ENCODE peak calls at places on chromosomes 2 and 18, in four cellular contexts. X is WTC11, S is K562, K is HepG2. J is an unnamed sample.

GRCh38 chr2:197097578-197098366 is 171.3 kb upstream of the PGAP1 start:
- DNase-seq in X (no peak), S (no peak), K (no peak), J (no peak)

GRCh38 chr2:120231974-120232635 is 8.9 kb upstream of the TMEM185B start:
- DNase-seq in X (no peak), S (no peak), K (no peak), J (no peak)

GRCh38 chr2:217052856-217053577 is 193.2 kb upstream of the TNP1 start:
- DNase-seq in X (no peak), S (no peak), K (no peak), J (no peak)

GRCh38 chr2:197810023-197810422 is 5.6 kb downstream of the PLCL1 start:
- DNase-seq in X (no peak), S (no peak), K (no peak), J (no peak)

GRCh38 chr2:199739413-199740110 is 111.4 kb downstream of the FTCDNL1 start:
- DNase-seq in X (peak), S (peak), K (peak), J (peak)

GRCh38 chr2:30252723-30253688 is 21.7 kb downstream of the LBH start:
- DNase-seq in X (no peak), S (peak), K (no peak), J (peak)

GRCh38 chr2:51013870-51014526 is 17.9 kb downstream of the NRXN1 start:
- DNase-seq in X (no peak), S (no peak), K (no peak), J (no peak)

GRCh38 chr2:199315299-199316179 is 142.2 kb downstream of the SATB2 start:
- DNase-seq in X (peak), S (peak), K (peak), J (peak)

GRCh38 chr2:191701696-191702095 is 23.8 kb downstream of the NABP1 start:
- DNase-seq in X (no peak), S (no peak), K (no peak), J (no peak)

GRCh38 chr2:20235655-20236302 is 10.8 kb upstream of the SDC1 start:
- DNase-seq in X (no peak), S (no peak), K (no peak), J (no peak)

GRCh38 chr2:232988444-232988843 is 24.6 kb downstream of the NGEF start:
- DNase-seq in X (no peak), S (no peak), K (peak), J (peak)

GRCh38 chr2:120631719-120632118 is 103.9 kb upstream of the GLI2 start:
- DNase-seq in X (no peak), S (no peak), K (no peak), J (no peak)

GRCh38 chr18:6624271-6624670 is 105.2 kb upstream of the ARHGAP28 start:
- DNase-seq in X (no peak), S (no peak), K (no peak), J (no peak)

GRCh38 chr2:66240284-66240683 is 194.6 kb upstream of the MEIS1 start:
- DNase-seq in X (no peak), S (no peak), K (no peak), J (no peak)

GRCh38 chr2:133657591-133657990 is 89.3 kb upstream of the NCKAP5 start:
- DNase-seq in X (no peak), S (no peak), K (no peak), J (no peak)

GRCh38 chr2:239778042-239778811 is 246.9 kb downstream of the NDUFA10 start:
- DNase-seq in X (no peak), S (no peak), K (no peak), J (no peak)

GRCh38 chr18:48572402-48573126 is 33.7 kb downstream of the CTIF start:
- DNase-seq in X (no peak), S (no peak), K (no peak), J (no peak)

GRCh38 chr2:9712263-9712662 is 81.5 kb upstream of the YWHAQ start:
- DNase-seq in X (no peak), S (no peak), K (no peak), J (no peak)

GRCh38 chr2:66428986-66429612 is 5.8 kb upstream of the MEIS1 start:
- DNase-seq in X (no peak), S (peak), K (peak), J (peak)

GRCh38 chr2:74548285-74548918 is 5.3 kb downstream of the LOXL3 start:
- DNase-seq in X (no peak), S (no peak), K (no peak), J (no peak)

GRCh38 chr2:45102141-45102540 is 92.9 kb upstream of the SIX2 start:
- DNase-seq in X (no peak), S (no peak), K (no peak), J (no peak)

GRCh38 chr2:45007961-45008295 is 1.3 kb downstream of the SIX2 start:
- DNase-seq in X (no peak), S (no peak), K (no peak), J (no peak)

GRCh38 chr2:9126540-9126939 is 80.1 kb upstream of the ASAP2 start:
- DNase-seq in X (no peak), S (no peak), K (no peak), J (no peak)

GRCh38 chr18:76521367-76521766 is 26.3 kb upstream of the ZNF516 start:
- DNase-seq in X (no peak), S (no peak), K (no peak), J (no peak)

GRCh38 chr2:26737221-26737620 is 26.9 kb upstream of the SLC35F6 start:
- DNase-seq in X (no peak), S (no peak), K (no peak), J (no peak)

GRCh38 chr2:39631715-39632114 is 34.0 kb upstream of the TMEM178A start:
- DNase-seq in X (no peak), S (no peak), K (no peak), J (no peak)

GRCh38 chr2:206515580-206515979 is 72.2 kb downstream of the ADAM23 start:
- DNase-seq in X (no peak), S (no peak), K (no peak), J (no peak)

GRCh38 chr18:42446195-42446594 is 491.2 kb downstream of the PIK3C3 start:
- DNase-seq in X (no peak), S (no peak), K (peak), J (no peak)

GRCh38 chr2:210459925-210460862 is 16.4 kb downstream of the LANCL1 start:
- DNase-seq in X (no peak), S (peak), K (no peak), J (no peak)

GRCh38 chr2:113390133-113390849 is 47.2 kb upstream of the ZNG1B start:
- DNase-seq in X (peak), S (peak), K (peak), J (peak)

GRCh38 chr2:52933878-52934277 is 833.7 kb upstream of the CHAC2 start:
- DNase-seq in X (no peak), S (no peak), K (no peak), J (no peak)

GRCh38 chr18:74739926-74740325 is 142.3 kb downstream of the ZNF407 start:
- DNase-seq in X (no peak), S (no peak), K (peak), J (no peak)

GRCh38 chr2:142989276-142990204 is 112.1 kb downstream of the KYNU start:
- DNase-seq in X (no peak), S (no peak), K (peak), J (peak)

GRCh38 chr2:225465827-225466226 is 66.3 kb downstream of the NYAP2 start:
- DNase-seq in X (peak), S (no peak), K (no peak), J (no peak)

GRCh38 chr18:46429649-46430224 is 227.3 kb downstream of the LOXHD1 start:
- DNase-seq in X (no peak), S (no peak), K (no peak), J (no peak)

DNA sequence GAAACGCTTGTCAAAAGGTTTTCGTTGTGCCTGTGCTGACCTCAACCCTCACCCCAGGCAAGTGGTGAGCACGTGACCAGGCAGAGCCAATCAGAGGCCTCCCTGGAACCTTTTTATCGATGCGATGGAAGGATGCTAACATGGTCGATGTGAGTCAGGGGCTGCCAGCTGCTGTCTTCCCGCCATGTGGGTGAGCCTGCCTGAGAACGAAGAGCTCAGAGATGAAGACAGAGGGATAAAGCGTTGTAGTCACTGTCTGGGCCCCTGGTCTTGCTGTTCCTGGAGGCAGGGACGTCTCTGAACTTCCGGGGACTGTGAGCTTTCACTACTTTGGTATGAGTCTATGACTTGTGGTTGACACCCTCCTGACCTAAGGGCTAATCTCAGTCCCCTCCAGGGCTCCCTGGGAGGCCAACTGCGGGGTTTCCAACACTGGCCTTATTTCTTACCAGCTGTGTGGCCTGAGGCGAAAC is 18.6 kb downstream of the DNMT3A start:
- DNase-seq in X (peak), S (peak), K (no peak), J (no peak)
- TF ChIP-seq HMGXB4 in X (no peak), S (no peak), K (no peak), J (no peak)

GRCh38 chr2:71990826-71991225 is 156.8 kb downstream of the CYP26B1 start:
- DNase-seq in X (no peak), S (no peak), K (no peak), J (no peak)

GRCh38 chr2:71992036-71992435 is 155.6 kb downstream of the CYP26B1 start:
- DNase-seq in X (no peak), S (no peak), K (no peak), J (no peak)

GRCh38 chr2:71990122-71990521 is 157.5 kb downstream of the CYP26B1 start:
- DNase-seq in X (no peak), S (no peak), K (no peak), J (no peak)

GRCh38 chr2:71989671-71990070 is 158.0 kb downstream of the CYP26B1 start:
- DNase-seq in X (no peak), S (no peak), K (no peak), J (no peak)

DNA sequence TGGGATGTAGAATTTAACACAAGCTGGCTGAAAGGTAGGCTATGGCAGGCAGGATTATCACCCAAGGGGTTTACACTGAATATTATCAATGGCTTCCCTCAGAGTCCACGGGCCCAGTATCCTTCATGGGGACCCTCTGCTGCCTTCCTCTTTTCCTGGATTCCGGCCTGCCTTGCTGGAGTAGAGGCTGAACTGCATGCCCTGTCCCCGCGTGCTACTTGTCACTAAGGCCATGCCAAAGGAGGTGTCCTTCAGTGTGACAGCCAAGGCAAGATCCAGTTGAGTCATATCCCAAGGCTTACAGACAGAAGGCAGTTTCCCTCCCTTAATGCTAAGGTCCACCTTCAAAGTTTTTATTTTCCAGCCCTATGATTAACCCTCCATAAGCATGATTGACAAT is 156.3 kb downstream of the CYP26B1 start:
- DNase-seq in X (no peak), S (no peak), K (no peak), J (no peak)
- TF ChIP-seq HMGXB4 in X (no peak), S (no peak), K (no peak), J (no peak)

GRCh38 chr2:179272406-179273192 is 8.0 kb upstream of the SESTD1 start:
- DNase-seq in X (no peak), S (no peak), K (peak), J (no peak)

GRCh38 chr2:179277429-179278196 is 13.0 kb upstream of the SESTD1 start:
- DNase-seq in X (no peak), S (no peak), K (no peak), J (no peak)

GRCh38 chr2:179273461-179273962 is 8.9 kb upstream of the SESTD1 start:
- DNase-seq in X (no peak), S (no peak), K (peak), J (no peak)

GRCh38 chr2:179274749-179275148 is 10.1 kb upstream of the SESTD1 start:
- DNase-seq in X (no peak), S (no peak), K (no peak), J (no peak)

DNA sequence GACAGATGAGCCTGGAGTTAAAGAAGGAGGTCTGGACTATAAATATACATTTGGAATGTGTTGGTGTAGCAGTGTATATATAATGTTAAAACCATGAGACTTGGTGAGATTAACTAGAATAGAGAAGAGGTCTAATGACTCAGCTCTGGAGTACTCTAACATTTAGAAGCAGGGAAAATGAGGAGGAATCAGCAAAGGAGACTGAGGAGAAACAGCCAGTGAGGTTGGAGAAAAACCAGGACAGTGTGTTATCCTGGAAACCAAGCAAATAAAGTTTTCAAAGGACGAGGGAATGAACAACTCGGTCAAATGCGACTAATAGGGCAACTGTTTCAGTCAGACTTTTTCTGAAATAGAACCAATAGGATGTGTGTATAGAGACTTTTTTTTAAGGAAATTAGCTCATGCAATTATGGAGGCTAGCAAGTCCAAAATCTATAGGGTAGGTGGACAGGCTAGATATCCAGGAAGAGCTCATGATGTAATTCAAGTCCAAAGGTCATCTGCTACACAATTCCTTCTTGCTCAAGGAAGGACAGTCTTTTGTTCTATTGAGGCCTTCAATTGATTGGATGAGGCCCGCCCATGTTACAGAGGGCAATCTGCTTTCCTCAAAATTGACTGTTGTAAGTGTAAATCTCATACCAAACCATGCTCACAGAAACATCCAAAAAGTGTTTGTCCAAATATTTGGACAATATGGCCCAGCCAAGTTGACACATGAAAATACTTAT is 10.8 kb upstream of the SESTD1 start:
- DNase-seq in X (no peak), S (no peak), K (peak), J (no peak)
- TF ChIP-seq HMGXB4 in X (no peak), S (no peak), K (no peak), J (no peak)

GRCh38 chr2:37602040-37602439 is 69.4 kb downstream of the CDC42EP3 start:
- DNase-seq in X (no peak), S (no peak), K (no peak), J (no peak)
- TF ChIP-seq HMGXB4 in X (no peak), S (no peak), K (no peak), J (no peak)

DNA sequence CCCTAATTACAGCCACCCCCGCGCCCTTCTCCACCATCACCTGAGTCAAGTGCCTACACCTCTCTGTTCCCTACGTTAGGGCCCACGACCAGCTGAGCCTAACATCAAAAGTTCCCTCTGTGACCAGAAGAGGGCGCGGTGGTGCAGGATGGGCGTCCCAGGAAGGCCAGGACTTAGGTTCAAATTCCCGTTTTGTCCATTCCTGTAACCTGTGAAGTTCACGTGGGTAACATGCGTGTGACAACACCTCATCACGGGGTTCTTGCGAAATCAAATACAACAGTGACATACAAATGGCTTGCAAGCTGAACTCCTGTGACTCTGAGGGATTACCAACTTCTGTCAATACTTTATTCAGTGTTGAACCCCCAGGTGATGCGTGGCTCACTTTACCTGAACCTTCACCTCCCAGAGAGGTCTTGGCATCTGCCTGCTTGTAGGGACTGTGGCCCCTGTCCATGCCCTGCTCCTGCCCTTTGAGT is 207.9 kb downstream of the ARL4C start:
- DNase-seq in X (peak), S (peak), K (peak), J (peak)
- TF ChIP-seq HMGXB4 in X (no peak), S (no peak), K (no peak), J (no peak)

GRCh38 chr2:160092445-160092844 is 30.0 kb upstream of the PLA2R1 start:
- DNase-seq in X (no peak), S (no peak), K (no peak), J (no peak)

GRCh38 chr2:160091381-160091780 is 29.0 kb upstream of the PLA2R1 start:
- DNase-seq in X (no peak), S (no peak), K (no peak), J (no peak)

GRCh38 chr2:160097329-160097728 is 34.9 kb upstream of the PLA2R1 start:
- DNase-seq in X (no peak), S (no peak), K (no peak), J (no peak)

DNA sequence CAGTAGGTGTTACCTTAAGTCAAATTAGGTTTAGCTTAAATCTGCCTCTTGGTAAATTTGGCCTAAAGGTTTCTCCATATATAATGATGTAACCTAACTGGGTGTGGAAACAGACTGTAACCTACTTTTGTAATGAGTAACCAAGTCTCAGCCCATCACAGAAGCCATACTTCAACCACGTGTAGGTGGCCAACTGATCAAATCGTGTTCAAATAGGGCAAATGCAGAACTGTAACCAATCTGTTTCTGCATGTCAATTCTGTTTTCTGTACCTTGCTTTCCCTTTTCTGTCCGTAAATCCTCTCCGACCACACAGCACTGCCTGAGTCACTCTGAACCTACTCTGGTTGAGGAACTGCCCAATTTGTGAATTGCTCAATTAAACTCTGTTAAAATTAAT is 34.0 kb upstream of the PLA2R1 start:
- DNase-seq in X (no peak), S (no peak), K (no peak), J (no peak)
- TF ChIP-seq HMGXB4 in X (no peak), S (no peak), K (no peak), J (no peak)

DNA sequence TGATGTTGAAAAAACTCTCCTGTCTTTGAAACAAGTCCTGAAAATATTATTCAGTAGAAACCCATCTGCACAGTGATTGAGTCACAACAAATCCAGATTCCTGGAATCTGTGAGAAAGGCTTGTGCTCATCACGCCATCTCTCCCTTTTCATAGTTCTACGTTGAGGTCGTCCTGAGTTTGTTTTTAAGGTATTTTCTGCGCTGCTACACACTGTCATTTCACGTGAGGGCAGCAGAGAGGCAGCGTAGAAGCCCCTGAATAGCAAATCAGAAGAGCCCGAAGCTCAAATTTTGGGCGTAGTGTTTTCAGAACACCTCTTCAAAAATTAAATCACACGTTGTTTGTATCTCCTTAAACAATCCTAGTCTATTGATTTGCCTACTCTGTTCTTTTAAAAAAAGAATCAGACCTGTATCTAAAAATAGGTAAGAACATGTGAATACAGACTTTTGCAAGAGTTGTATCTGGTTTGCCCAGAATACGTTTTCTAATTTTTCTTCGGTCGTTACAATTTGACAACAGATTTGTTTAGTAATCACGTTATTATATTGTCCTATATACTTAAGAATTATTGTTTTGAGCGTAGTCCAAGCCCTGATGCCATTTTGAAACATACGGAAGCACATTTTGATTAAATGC is 61.6 kb upstream of the SLC38A11 start:
- DNase-seq in X (peak), S (no peak), K (peak), J (peak)
- TF ChIP-seq HMGXB4 in X (no peak), S (no peak), K (no peak), J (no peak)